ENCODE peak calls at places on chromosomes 2 and 18, in seven cellular contexts. M is stimulated activated effector memory CD8-positive, alpha-beta T cell treated with anti-CD3 and anti-CD28 coated beads, Interleukin-12 subunit alpha, Interleukin-12 subunit beta, amount 100 ng/mL, for 72 hours; X is stimulated activated naive CD4-positive, alpha-beta T cell; O is AG04450; Z is endodermal cell; S is uterus; J is stimulated activated CD4-positive, alpha-beta T cell treated with anti-CD3 and anti-CD28 coated beads, Interleukin-4, amount 100 ng/mL, for 48 hours. U is an unnamed sample.

GRCh38 chr2:23706613-23707078 is 220.3 kb downstream of the ATAD2B start:
- DNase-seq in J (no peak), O (no peak), M (no peak), X (no peak), S (no peak), Z (no peak), U (no peak)

GRCh38 chr2:207950063-207950760 is 75.1 kb downstream of the PLEKHM3 start:
- DNase-seq in X (no peak), O (no peak), Z (no peak), M (no peak), S (no peak), J (no peak), U (no peak)

GRCh38 chr18:59469463-59470180 is 110.6 kb upstream of the LMAN1 start:
- DNase-seq in M (no peak), O (no peak), X (no peak), Z (no peak), S (no peak), J (no peak), U (no peak)

GRCh38 chr2:223759569-223760430 is 77.6 kb downstream of the AP1S3 start:
- DNase-seq in O (no peak), S (no peak), Z (no peak), J (no peak), M (no peak), X (no peak), U (no peak)

GRCh38 chr2:110731064-110731463 is 1.3 kb upstream of the ACOXL start:
- DNase-seq in S (no peak), X (no peak), Z (no peak), O (no peak), J (no peak), M (no peak), U (no peak)

GRCh38 chr2:54577035-54577434 is 120.9 kb downstream of the SPTBN1 start:
- DNase-seq in Z (no peak), M (no peak), S (no peak), O (no peak), X (no peak), J (no peak), U (no peak)

GRCh38 chr2:64049633-64050220 is 30.5 kb upstream of the VPS54 start:
- DNase-seq in S (peak; percentile 68), O (no peak), J (peak; percentile 33), Z (peak; percentile 86), M (peak; percentile 31), X (peak; percentile 54), U (peak; percentile 51)

GRCh38 chr2:235027558-235028214 is 75.9 kb downstream of the SH3BP4 start:
- DNase-seq in M (no peak), O (no peak), X (no peak), S (no peak), Z (no peak), J (no peak), U (no peak)

GRCh38 chr2:120803085-120803484 is 67.4 kb downstream of the GLI2 start:
- DNase-seq in X (no peak), O (no peak), M (no peak), S (no peak), J (no peak), Z (no peak), U (no peak)

GRCh38 chr2:54446122-54446521 is 10.0 kb upstream of the SPTBN1 start:
- DNase-seq in M (no peak), X (no peak), S (no peak), J (no peak), Z (no peak), O (no peak), U (no peak)

U was measured in KG1.